ENCODE peak calls at places on chromosomes 7 and 10, in ten cellular contexts. One of them, this sample, is unnamed.

GRCh38 chr10:27779462-27779861 is 33.8 kb upstream of the MKX start:
- DNase-seq in neuronal stem cell: no peak
- DNase-seq in fibroblast of the aortic adventitia: no peak
- DNase-seq in cardiac fibroblast: no peak
- DNase-seq in sigmoid colon: no peak
- DNase-seq in lung: no peak
- DNase-seq in Panc1: no peak
- DNase-seq in AG10803: peak
- DNase-seq in neural progenitor cell: no peak
- DNase-seq in left ventricle myocardium inferior: no peak
- DNase-seq in this sample: no peak

GRCh38 chr7:38863609-38864291 is 45.2 kb downstream of the VPS41 start:
- DNase-seq in neuronal stem cell: no peak
- DNase-seq in fibroblast of the aortic adventitia: no peak
- DNase-seq in cardiac fibroblast: no peak
- DNase-seq in sigmoid colon: no peak
- DNase-seq in lung: no peak
- DNase-seq in Panc1: no peak
- DNase-seq in AG10803: no peak
- DNase-seq in neural progenitor cell: no peak
- DNase-seq in left ventricle myocardium inferior: no peak
- DNase-seq in this sample: no peak

GRCh38 chr7:8217200-8218068 is 44.5 kb downstream of the ICA1 start:
- DNase-seq in neuronal stem cell: peak
- DNase-seq in fibroblast of the aortic adventitia: peak
- DNase-seq in cardiac fibroblast: peak
- DNase-seq in sigmoid colon: no peak
- DNase-seq in lung: no peak
- DNase-seq in Panc1: peak
- DNase-seq in AG10803: peak
- DNase-seq in neural progenitor cell: peak
- DNase-seq in left ventricle myocardium inferior: no peak
- DNase-seq in this sample: peak

GRCh38 chr7:70645876-70646336 is 486.0 kb upstream of the GALNT17 start:
- DNase-seq in neuronal stem cell: no peak
- DNase-seq in fibroblast of the aortic adventitia: no peak
- DNase-seq in cardiac fibroblast: no peak
- DNase-seq in sigmoid colon: no peak
- DNase-seq in lung: no peak
- DNase-seq in Panc1: no peak
- DNase-seq in AG10803: no peak
- DNase-seq in neural progenitor cell: no peak
- DNase-seq in left ventricle myocardium inferior: no peak
- DNase-seq in this sample: no peak

GRCh38 chr10:15313844-15314243 is 57.2 kb downstream of the FAM171A1 start:
- DNase-seq in neuronal stem cell: no peak
- DNase-seq in fibroblast of the aortic adventitia: peak
- DNase-seq in cardiac fibroblast: peak
- DNase-seq in sigmoid colon: peak
- DNase-seq in lung: no peak
- DNase-seq in Panc1: no peak
- DNase-seq in AG10803: no peak
- DNase-seq in neural progenitor cell: no peak
- DNase-seq in left ventricle myocardium inferior: no peak
- DNase-seq in this sample: peak

GRCh38 chr7:149175150-149175549 is 20.2 kb upstream of the ZNF282 start:
- DNase-seq in neuronal stem cell: no peak
- DNase-seq in fibroblast of the aortic adventitia: no peak
- DNase-seq in cardiac fibroblast: no peak
- DNase-seq in sigmoid colon: no peak
- DNase-seq in lung: no peak
- DNase-seq in Panc1: no peak
- DNase-seq in AG10803: no peak
- DNase-seq in neural progenitor cell: no peak
- DNase-seq in left ventricle myocardium inferior: no peak
- DNase-seq in this sample: no peak

GRCh38 chr7:17054206-17054605 is 172.4 kb upstream of the AGR3 start:
- DNase-seq in neuronal stem cell: no peak
- DNase-seq in fibroblast of the aortic adventitia: no peak
- DNase-seq in cardiac fibroblast: no peak
- DNase-seq in sigmoid colon: no peak
- DNase-seq in lung: no peak
- DNase-seq in Panc1: no peak
- DNase-seq in AG10803: no peak
- DNase-seq in neural progenitor cell: no peak
- DNase-seq in left ventricle myocardium inferior: no peak
- DNase-seq in this sample: no peak

GRCh38 chr10:5603091-5603847 is 63.1 kb downstream of the ASB13 start:
- DNase-seq in neuronal stem cell: no peak
- DNase-seq in fibroblast of the aortic adventitia: no peak
- DNase-seq in cardiac fibroblast: no peak
- DNase-seq in sigmoid colon: no peak
- DNase-seq in lung: no peak
- DNase-seq in Panc1: no peak
- DNase-seq in AG10803: no peak
- DNase-seq in neural progenitor cell: no peak
- DNase-seq in left ventricle myocardium inferior: no peak
- DNase-seq in this sample: no peak

GRCh38 chr10:78931333-78932083 is 137.3 kb upstream of the ZMIZ1 start:
- DNase-seq in neuronal stem cell: no peak
- DNase-seq in fibroblast of the aortic adventitia: peak
- DNase-seq in cardiac fibroblast: peak
- DNase-seq in sigmoid colon: peak
- DNase-seq in lung: no peak
- DNase-seq in Panc1: no peak
- DNase-seq in AG10803: peak
- DNase-seq in neural progenitor cell: no peak
- DNase-seq in left ventricle myocardium inferior: peak
- DNase-seq in this sample: peak

GRCh38 chr7:144830811-144831210 is 5.0 kb downstream of the TPK1 start:
- DNase-seq in neuronal stem cell: no peak
- DNase-seq in fibroblast of the aortic adventitia: peak
- DNase-seq in cardiac fibroblast: peak
- DNase-seq in sigmoid colon: no peak
- DNase-seq in lung: no peak
- DNase-seq in Panc1: no peak
- DNase-seq in AG10803: peak
- DNase-seq in neural progenitor cell: no peak
- DNase-seq in left ventricle myocardium inferior: no peak
- DNase-seq in this sample: peak

GRCh38 chr10:34954142-34954541 is 136.0 kb downstream of the CUL2 start:
- DNase-seq in neuronal stem cell: no peak
- DNase-seq in fibroblast of the aortic adventitia: no peak
- DNase-seq in cardiac fibroblast: no peak
- DNase-seq in sigmoid colon: no peak
- DNase-seq in lung: peak
- DNase-seq in Panc1: no peak
- DNase-seq in AG10803: no peak
- DNase-seq in neural progenitor cell: no peak
- DNase-seq in left ventricle myocardium inferior: no peak
- DNase-seq in this sample: no peak

GRCh38 chr10:61166489-61166888 is 222.5 kb upstream of the RHOBTB1 start:
- DNase-seq in neuronal stem cell: no peak
- DNase-seq in fibroblast of the aortic adventitia: no peak
- DNase-seq in cardiac fibroblast: no peak
- DNase-seq in sigmoid colon: no peak
- DNase-seq in lung: no peak
- DNase-seq in Panc1: no peak
- DNase-seq in AG10803: no peak
- DNase-seq in neural progenitor cell: no peak
- DNase-seq in left ventricle myocardium inferior: no peak
- DNase-seq in this sample: no peak

GRCh38 chr7:74657692-74658170 is at the start of gene GTF2I:
- DNase-seq in neuronal stem cell: peak
- DNase-seq in fibroblast of the aortic adventitia: no peak
- DNase-seq in cardiac fibroblast: no peak
- DNase-seq in sigmoid colon: no peak
- DNase-seq in lung: peak
- DNase-seq in Panc1: no peak
- DNase-seq in AG10803: no peak
- DNase-seq in neural progenitor cell: peak
- DNase-seq in left ventricle myocardium inferior: no peak
- DNase-seq in this sample: no peak

DNA sequence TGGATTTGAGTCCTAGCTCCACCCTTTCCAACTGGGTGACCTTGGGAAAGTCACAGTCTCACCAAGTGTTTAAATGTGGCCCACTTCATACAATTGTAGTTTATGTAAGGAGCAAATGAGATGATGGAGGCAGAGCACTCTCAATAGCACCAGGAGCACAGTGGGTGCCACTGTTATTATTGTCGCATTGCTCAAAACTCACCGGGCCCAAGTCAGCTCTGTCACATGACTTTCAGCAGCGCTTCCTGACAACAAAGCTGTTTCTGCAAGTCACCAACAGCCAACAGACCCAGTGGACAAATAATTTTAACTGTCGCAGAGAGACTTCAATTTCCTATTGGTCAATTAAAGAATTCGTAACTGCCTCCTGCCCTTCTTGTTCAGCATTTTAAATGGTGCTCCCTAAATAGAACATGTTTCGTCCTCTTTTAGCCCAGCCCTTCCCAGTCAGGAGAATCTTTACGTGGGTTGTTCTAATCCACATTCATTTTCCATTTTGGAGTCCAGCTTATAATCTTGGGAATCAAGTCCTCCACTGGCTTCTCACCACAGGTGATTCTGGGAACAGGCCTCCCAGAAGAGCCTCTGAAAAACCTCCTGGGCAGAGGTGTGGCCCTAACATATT is 415.6 kb upstream of the NPVF start:
- DNase-seq in neuronal stem cell: no peak
- DNase-seq in fibroblast of the aortic adventitia: no peak
- DNase-seq in cardiac fibroblast: no peak
- DNase-seq in sigmoid colon: no peak
- DNase-seq in lung: no peak
- DNase-seq in Panc1: no peak
- DNase-seq in AG10803: no peak
- DNase-seq in neural progenitor cell: no peak
- DNase-seq in left ventricle myocardium inferior: no peak
- DNase-seq in this sample: no peak
- H3K4me3 ChIP-seq in neuronal stem cell: no peak
- H3K4me3 ChIP-seq in fibroblast of the aortic adventitia: no peak
- H3K4me3 ChIP-seq in cardiac fibroblast: no peak
- H3K4me3 ChIP-seq in sigmoid colon: no peak
- H3K4me3 ChIP-seq in lung: no peak
- H3K4me3 ChIP-seq in Panc1: no peak
- H3K4me3 ChIP-seq in AG10803: no peak
- H3K4me3 ChIP-seq in neural progenitor cell: no peak
- H3K4me3 ChIP-seq in left ventricle myocardium inferior: no peak
- H3K4me3 ChIP-seq in this sample: no peak

DNA sequence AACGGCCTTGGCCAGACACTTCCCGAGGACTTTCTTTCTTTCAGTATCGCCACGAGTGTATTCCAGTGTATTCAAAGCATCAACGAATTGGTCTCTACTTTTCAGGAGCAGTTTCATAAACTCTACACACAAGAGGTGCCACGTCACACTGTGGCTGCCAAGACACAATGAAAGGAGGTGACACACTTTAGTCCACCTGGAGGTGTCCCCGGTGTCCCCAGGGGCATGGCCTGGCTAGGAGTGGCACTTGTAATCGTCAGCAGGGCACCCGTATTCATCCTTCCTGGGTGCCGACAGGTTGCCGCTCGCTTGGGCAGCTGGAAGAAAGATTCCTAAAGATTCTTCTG is 5.0 kb downstream of the TNS3 start:
- DNase-seq in neuronal stem cell: no peak
- DNase-seq in fibroblast of the aortic adventitia: no peak
- DNase-seq in cardiac fibroblast: no peak
- DNase-seq in sigmoid colon: no peak
- DNase-seq in lung: no peak
- DNase-seq in Panc1: no peak
- DNase-seq in AG10803: no peak
- DNase-seq in neural progenitor cell: no peak
- DNase-seq in left ventricle myocardium inferior: no peak
- DNase-seq in this sample: no peak
- H3K4me3 ChIP-seq in neuronal stem cell: no peak
- H3K4me3 ChIP-seq in fibroblast of the aortic adventitia: peak
- H3K4me3 ChIP-seq in cardiac fibroblast: no peak
- H3K4me3 ChIP-seq in sigmoid colon: peak
- H3K4me3 ChIP-seq in lung: no peak
- H3K4me3 ChIP-seq in Panc1: peak
- H3K4me3 ChIP-seq in AG10803: peak
- H3K4me3 ChIP-seq in neural progenitor cell: no peak
- H3K4me3 ChIP-seq in left ventricle myocardium inferior: peak
- H3K4me3 ChIP-seq in this sample: no peak

GRCh38 chr10:454860-455259 is 234.6 kb downstream of the DIP2C start:
- DNase-seq in neuronal stem cell: no peak
- DNase-seq in fibroblast of the aortic adventitia: peak
- DNase-seq in cardiac fibroblast: peak
- DNase-seq in sigmoid colon: peak
- DNase-seq in lung: no peak
- DNase-seq in Panc1: peak
- DNase-seq in AG10803: peak
- DNase-seq in neural progenitor cell: no peak
- DNase-seq in left ventricle myocardium inferior: peak
- DNase-seq in this sample: peak

GRCh38 chr10:451856-452255 is 237.6 kb downstream of the DIP2C start:
- DNase-seq in neuronal stem cell: no peak
- DNase-seq in fibroblast of the aortic adventitia: no peak
- DNase-seq in cardiac fibroblast: no peak
- DNase-seq in sigmoid colon: no peak
- DNase-seq in lung: no peak
- DNase-seq in Panc1: no peak
- DNase-seq in AG10803: no peak
- DNase-seq in neural progenitor cell: no peak
- DNase-seq in left ventricle myocardium inferior: no peak
- DNase-seq in this sample: no peak

GRCh38 chr10:452512-453504 is 236.7 kb downstream of the DIP2C start:
- DNase-seq in neuronal stem cell: no peak
- DNase-seq in fibroblast of the aortic adventitia: no peak
- DNase-seq in cardiac fibroblast: no peak
- DNase-seq in sigmoid colon: peak
- DNase-seq in lung: no peak
- DNase-seq in Panc1: no peak
- DNase-seq in AG10803: peak
- DNase-seq in neural progenitor cell: no peak
- DNase-seq in left ventricle myocardium inferior: no peak
- DNase-seq in this sample: no peak

GRCh38 chr10:450463-450862 is 239.0 kb downstream of the DIP2C start:
- DNase-seq in neuronal stem cell: no peak
- DNase-seq in fibroblast of the aortic adventitia: no peak
- DNase-seq in cardiac fibroblast: no peak
- DNase-seq in sigmoid colon: no peak
- DNase-seq in lung: no peak
- DNase-seq in Panc1: no peak
- DNase-seq in AG10803: no peak
- DNase-seq in neural progenitor cell: no peak
- DNase-seq in left ventricle myocardium inferior: no peak
- DNase-seq in this sample: no peak

GRCh38 chr10:451021-451471 is 238.4 kb downstream of the DIP2C start:
- DNase-seq in neuronal stem cell: no peak
- DNase-seq in fibroblast of the aortic adventitia: no peak
- DNase-seq in cardiac fibroblast: no peak
- DNase-seq in sigmoid colon: no peak
- DNase-seq in lung: no peak
- DNase-seq in Panc1: no peak
- DNase-seq in AG10803: no peak
- DNase-seq in neural progenitor cell: no peak
- DNase-seq in left ventricle myocardium inferior: no peak
- DNase-seq in this sample: no peak
- H3K4me3 ChIP-seq in neuronal stem cell: no peak
- H3K4me3 ChIP-seq in fibroblast of the aortic adventitia: no peak
- H3K4me3 ChIP-seq in cardiac fibroblast: no peak
- H3K4me3 ChIP-seq in sigmoid colon: no peak
- H3K4me3 ChIP-seq in lung: no peak
- H3K4me3 ChIP-seq in Panc1: no peak
- H3K4me3 ChIP-seq in AG10803: no peak
- H3K4me3 ChIP-seq in neural progenitor cell: no peak
- H3K4me3 ChIP-seq in left ventricle myocardium inferior: no peak
- H3K4me3 ChIP-seq in this sample: no peak

GRCh38 chr10:119575506-119575905 is 21.3 kb downstream of the TIAL1 start:
- DNase-seq in neuronal stem cell: no peak
- DNase-seq in fibroblast of the aortic adventitia: peak
- DNase-seq in cardiac fibroblast: peak
- DNase-seq in sigmoid colon: no peak
- DNase-seq in lung: no peak
- DNase-seq in Panc1: no peak
- DNase-seq in AG10803: peak
- DNase-seq in neural progenitor cell: no peak
- DNase-seq in left ventricle myocardium inferior: no peak
- DNase-seq in this sample: peak
- H3K4me3 ChIP-seq in neuronal stem cell: no peak
- H3K4me3 ChIP-seq in fibroblast of the aortic adventitia: no peak
- H3K4me3 ChIP-seq in cardiac fibroblast: no peak
- H3K4me3 ChIP-seq in sigmoid colon: no peak
- H3K4me3 ChIP-seq in lung: no peak
- H3K4me3 ChIP-seq in Panc1: no peak
- H3K4me3 ChIP-seq in AG10803: no peak
- H3K4me3 ChIP-seq in neural progenitor cell: no peak
- H3K4me3 ChIP-seq in left ventricle myocardium inferior: no peak
- H3K4me3 ChIP-seq in this sample: no peak